ENCODE peak calls at places on chromosome 9, in ten cellular contexts. C is OCI-LY7; J is fibroblast of pulmonary artery; N is H7; P is WERI-Rb-1; O is CD4-positive, CD25-positive, alpha-beta regulatory T cell; B is epithelial cell of esophagus; E is neural progenitor cell; A is brain microvascular endothelial cell; V is body of pancreas. K is an unnamed sample.

GRCh38 chr9:98502976-98503325 is 205.8 kb downstream of the GABBR2 start:
- DNase-seq in C (no peak), J (peak; percentile 67), N (peak; percentile 53), P (no peak), O (no peak), B (peak; percentile 36), E (no peak), A (peak; percentile 43), V (no peak), K (no peak)

GRCh38 chr9:84490206-84490605 is 149.6 kb upstream of the SLC28A3 start:
- DNase-seq in C (no peak), J (no peak), N (no peak), P (no peak), O (no peak), B (peak; percentile 28), E (no peak), A (no peak), V (no peak), K (no peak)

GRCh38 chr9:88060746-88061145 is 77.5 kb downstream of the SPATA31C2 start:
- DNase-seq in C (no peak), J (no peak), N (no peak), P (no peak), O (no peak), B (no peak), E (no peak), A (no peak), V (no peak), K (no peak)

GRCh38 chr9:92970467-92970923 is 23.2 kb downstream of the FGD3 start:
- DNase-seq in C (no peak), J (peak; percentile 18), N (peak; percentile 90), P (no peak), O (no peak), B (peak; percentile 77), E (peak; percentile 91), A (peak; percentile 18), V (no peak), K (peak; percentile 12)

GRCh38 chr9:12775963-12776774 is 1.3 kb downstream of the LURAP1L start:
- DNase-seq in C (no peak), J (peak; percentile 93), N (peak; percentile 75), P (peak; percentile 81), O (no peak), B (peak; percentile 91), E (peak; percentile 74), A (peak; percentile 88), V (peak; percentile 90), K (no peak)

GRCh38 chr9:88531920-88532319 is 3.1 kb upstream of the NXNL2 start:
- DNase-seq in C (no peak), J (no peak), N (peak; percentile 62), P (no peak), O (no peak), B (no peak), E (peak; percentile 44), A (no peak), V (no peak), K (no peak)

GRCh38 chr9:121582641-121583040 is 68.8 kb upstream of the DAB2IP start:
- DNase-seq in C (no peak), J (no peak), N (peak; percentile 66), P (no peak), O (no peak), B (no peak), E (no peak), A (no peak), V (no peak), K (no peak)

GRCh38 chr9:129182625-129183494 is 4.8 kb upstream of the IER5L start:
- DNase-seq in C (no peak), J (no peak), N (peak; percentile 87), P (peak; percentile 76), O (no peak), B (no peak), E (peak; percentile 86), A (no peak), V (peak; percentile 38), K (no peak)

GRCh38 chr9:129177791-129178578 is at the start of gene IER5L:
- DNase-seq in C (peak; percentile 97), J (peak; percentile 96), N (peak; percentile 100), P (peak; percentile 98), O (peak; percentile 89), B (peak; percentile 96), E (peak; percentile 98), A (peak; percentile 94), V (peak; percentile 97), K (peak; percentile 89)

GRCh38 chr9:34501889-34502425 is 20.8 kb downstream of the ENHO start:
- DNase-seq in C (no peak), J (peak; percentile 89), N (peak; percentile 78), P (peak; percentile 41), O (no peak), B (peak; percentile 11), E (peak; percentile 77), A (no peak), V (peak; percentile 81), K (no peak)

GRCh38 chr9:127828262-127829031 is 25.8 kb downstream of the FPGS start:
- DNase-seq in C (no peak), J (peak; percentile 80), N (peak; percentile 98), P (no peak), O (no peak), B (peak; percentile 40), E (peak; percentile 96), A (peak; percentile 46), V (peak; percentile 82), K (no peak)

GRCh38 chr9:81462759-81463158 is 226.6 kb downstream of the TLE1 start:
- DNase-seq in C (no peak), J (no peak), N (no peak), P (no peak), O (no peak), B (no peak), E (no peak), A (no peak), V (no peak), K (no peak)

GRCh38 chr9:72292874-72293607 is 72.0 kb downstream of the ZFAND5 start:
- DNase-seq in C (no peak), J (peak; percentile 96), N (no peak), P (no peak), O (no peak), B (peak; percentile 81), E (no peak), A (peak; percentile 76), V (peak; percentile 61), K (no peak)

GRCh38 chr9:134088064-134088725 is 20.4 kb upstream of the BRD3 start:
- DNase-seq in C (no peak), J (no peak), N (no peak), P (no peak), O (no peak), B (no peak), E (no peak), A (no peak), V (no peak), K (no peak)

GRCh38 chr9:131698715-131699053 is 41.2 kb downstream of the RAPGEF1 start:
- DNase-seq in C (no peak), J (no peak), N (no peak), P (no peak), O (no peak), B (no peak), E (no peak), A (no peak), V (no peak), K (no peak)

GRCh38 chr9:32404402-32404801 is 20.0 kb downstream of the ACO1 start:
- DNase-seq in C (no peak), J (no peak), N (no peak), P (no peak), O (no peak), B (no peak), E (no peak), A (no peak), V (no peak), K (no peak)

GRCh38 chr9:95757483-95757882 is 118.0 kb upstream of the ERCC6L2 start:
- DNase-seq in C (no peak), J (no peak), N (no peak), P (no peak), O (no peak), B (no peak), E (no peak), A (no peak), V (no peak), K (no peak)
- H3K4me3 ChIP-seq in C (no peak overlapping the region), J (no peak overlapping the region), N (no peak overlapping the region), P (no peak overlapping the region), O (no peak overlapping the region), B (no peak overlapping the region), E (no peak overlapping the region), A (no peak overlapping the region), V (no peak overlapping the region), K (no peak overlapping the region)

GRCh38 chr9:86676426-86676825 is 270.9 kb downstream of the GAS1 start:
- DNase-seq in C (no peak), J (no peak), N (no peak), P (no peak), O (no peak), B (peak; percentile 8), E (peak; percentile 42), A (no peak), V (no peak), K (no peak)
- H3K4me3 ChIP-seq in C (no peak overlapping the region), J (no peak overlapping the region), N (no peak overlapping the region), P (no peak overlapping the region), O (no peak overlapping the region), B (no peak overlapping the region), E (no peak overlapping the region), A (no peak overlapping the region), V (no peak overlapping the region), K (no peak overlapping the region)

DNA sequence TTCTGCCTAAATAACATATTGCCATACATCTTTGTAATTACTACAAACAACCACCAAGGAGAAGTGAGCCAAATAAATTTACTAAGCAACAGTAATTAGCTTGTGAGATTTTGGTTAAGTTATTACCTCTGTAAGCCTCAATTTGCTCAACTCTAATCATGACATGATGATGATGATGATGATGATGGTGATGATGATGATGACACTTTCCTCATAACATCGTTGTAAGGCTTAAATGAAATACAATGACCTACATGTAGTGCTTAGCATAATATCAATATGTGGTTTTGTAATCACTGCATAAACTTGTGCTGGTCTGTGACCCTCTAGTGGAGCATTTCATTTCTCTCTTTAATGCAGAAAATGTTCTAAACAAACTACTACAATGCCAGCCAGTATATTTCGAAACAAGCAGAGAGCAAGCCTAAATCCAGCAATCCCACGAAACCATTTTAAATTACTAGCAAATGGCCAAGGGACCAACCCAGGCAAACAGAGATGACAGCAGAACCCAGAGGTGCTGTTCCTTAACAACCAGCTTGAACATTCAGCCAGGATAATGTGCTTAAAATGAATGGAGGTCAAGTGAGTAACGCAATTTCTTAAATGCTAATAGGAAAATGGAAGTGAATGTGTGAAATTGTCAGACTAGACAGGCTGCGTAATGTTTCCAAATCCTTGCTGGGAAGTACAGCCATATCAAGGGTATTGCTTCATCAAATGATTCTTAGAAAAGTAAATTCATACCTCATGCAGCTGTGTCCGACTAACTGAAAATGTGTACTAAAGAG is 281.9 kb upstream of the PUM3 start:
- DNase-seq in C (no peak), J (no peak), N (no peak), P (no peak), O (no peak), B (no peak), E (no peak), A (no peak), V (no peak), K (no peak)
- H3K4me3 ChIP-seq in C (no peak overlapping the region), J (no peak overlapping the region), N (no peak overlapping the region), P (no peak overlapping the region), O (no peak overlapping the region), B (no peak overlapping the region), E (no peak overlapping the region), A (no peak overlapping the region), V (no peak overlapping the region), K (no peak overlapping the region)

DNA sequence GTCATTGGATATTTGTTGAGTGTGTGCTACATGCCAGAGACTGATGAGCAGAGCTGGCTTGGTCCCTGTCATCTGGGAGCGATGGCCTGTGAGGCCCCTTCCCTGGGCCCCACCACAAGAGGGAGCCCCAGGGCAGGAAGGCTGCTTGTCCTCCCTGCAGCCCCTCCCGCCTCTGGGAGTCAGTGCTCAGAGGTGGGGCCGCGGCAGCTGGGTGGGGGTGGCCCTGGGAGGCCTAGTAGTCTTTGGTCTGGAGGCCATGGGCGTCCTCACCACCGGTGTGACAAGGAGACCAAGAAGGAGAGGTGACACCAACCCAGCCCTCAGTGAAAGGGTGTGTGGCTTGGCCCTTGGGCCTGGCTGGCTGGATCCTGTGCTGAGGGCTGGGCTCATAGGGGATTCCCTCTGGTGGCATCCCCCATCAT is 166.4 kb downstream of the GAPVD1 start:
- DNase-seq in C (peak; percentile 64), J (peak; percentile 19), N (peak; percentile 91), P (peak; percentile 79), O (no peak), B (peak; percentile 27), E (no peak), A (no peak), V (no peak), K (no peak)
- H3K4me3 ChIP-seq in C (no peak overlapping the region), J (no peak overlapping the region), N (no peak overlapping the region), P (no peak overlapping the region), O (no peak overlapping the region), B (no peak overlapping the region), E (no peak overlapping the region), A (no peak overlapping the region), V (no peak overlapping the region), K (no peak overlapping the region)

K was measured in CD8-positive, alpha-beta T cell.